ENCODE peak calls at places on chromosomes 1 and 21, in seven cellular contexts. R is pancreas, N is lung, G is SK-N-SH, Q is HAP-1, C is body of pancreas, E is colonic mucosa. M is an unnamed sample. For H3K4me1, the result is how much of the 10 kb centered on the place peaks cover.

GRCh38 chr1:47208374-47208850 is 18.6 kb upstream of the PDZK1IP1 start:
- DNase-seq in N (no peak), E (no peak), G (no peak), C (no peak), R (no peak), Q (peak), M (no peak)

GRCh38 chr21:41950941-41951408 is 2.8 kb downstream of the C2CD2 start:
- DNase-seq in R (no peak), Q (peak), N (no peak), E (no peak), G (no peak), C (no peak), M (no peak)

GRCh38 chr1:29651684-29652665 is 415.7 kb downstream of the PTPRU start:
- DNase-seq in R (no peak), E (peak), G (peak), N (no peak), C (no peak), Q (no peak), M (no peak)

GRCh38 chr1:235610157-235610556 is 39.4 kb downstream of the GNG4 start:
- DNase-seq in G (no peak), C (no peak), E (no peak), N (no peak), Q (no peak), R (no peak), M (no peak)

GRCh38 chr1:236854602-236854978 is 59.5 kb downstream of the MTR start:
- DNase-seq in R (no peak), E (no peak), G (no peak), N (no peak), C (no peak), Q (peak), M (no peak)

GRCh38 chr1:31736675-31737074 is 27.5 kb downstream of the ADGRB2 start:
- DNase-seq in E (peak), N (no peak), G (no peak), C (peak), R (peak), Q (no peak), M (peak)

GRCh38 chr1:110003747-110004428 is 19.3 kb downstream of the AHCYL1 start:
- DNase-seq in Q (peak), R (no peak), G (no peak), N (peak), C (peak), E (peak), M (no peak)

GRCh38 chr1:170927955-170928850 is 7.1 kb upstream of the MROH9 start:
- DNase-seq in Q (peak), N (no peak), R (no peak), E (no peak), C (no peak), G (no peak), M (no peak)

GRCh38 chr1:154427173-154428139 is 22.3 kb downstream of the IL6R start:
- DNase-seq in G (no peak), R (no peak), C (peak), E (peak), N (no peak), Q (no peak), M (no peak)

GRCh38 chr1:200977071-200977754 is 46.3 kb downstream of the KIF21B start:
- DNase-seq in R (no peak), G (no peak), N (no peak), Q (no peak), C (no peak), E (no peak), M (no peak)

GRCh38 chr1:227427411-227427810 is 109.1 kb upstream of the CDC42BPA start:
- DNase-seq in R (no peak), N (no peak), Q (no peak), C (no peak), G (no peak), E (no peak), M (no peak)

GRCh38 chr1:187471555-187471954 is 642.8 kb downstream of the PLA2G4A start:
- DNase-seq in C (no peak), E (no peak), G (no peak), Q (peak), N (no peak), R (no peak), M (no peak)

GRCh38 chr1:226809785-226810571 is 60.4 kb upstream of the PSEN2 start:
- DNase-seq in G (no peak), R (no peak), E (no peak), N (no peak), Q (no peak), C (no peak), M (no peak)

GRCh38 chr1:111906816-111907215 is 82.7 kb downstream of the KCND3 start:
- DNase-seq in E (no peak), R (no peak), G (no peak), C (no peak), N (no peak), Q (no peak), M (no peak)

GRCh38 chr1:203520315-203520714 is 26.4 kb downstream of the OPTC start:
- DNase-seq in E (no peak), R (no peak), Q (no peak), G (no peak), C (no peak), N (no peak), M (no peak)

GRCh38 chr1:56434025-56434424 is 145.3 kb downstream of the PLPP3 start:
- DNase-seq in E (no peak), N (no peak), C (no peak), Q (no peak), G (no peak), R (no peak), M (no peak)

GRCh38 chr1:244672961-244673695 is 20.2 kb downstream of the DESI2 start:
- DNase-seq in R (no peak), C (no peak), Q (no peak), E (no peak), N (no peak), G (peak), M (no peak)

GRCh38 chr1:174837386-174837785 is 162.4 kb upstream of the CACYBP start:
- DNase-seq in Q (no peak), R (no peak), G (no peak), E (no peak), C (no peak), N (no peak), M (no peak)

GRCh38 chr21:14591277-14591876 is 45.3 kb upstream of the SAMSN1 start:
- DNase-seq in R (no peak), G (no peak), N (no peak), C (no peak), Q (no peak), E (no peak), M (no peak)

GRCh38 chr1:25130895-25131294 is 101.4 kb downstream of the SYF2 start:
- DNase-seq in C (no peak), G (no peak), Q (no peak), N (no peak), R (no peak), E (no peak), M (no peak)

GRCh38 chr1:167066333-167067122 is 23.6 kb downstream of the GPA33 start:
- DNase-seq in E (peak), R (peak), C (peak), N (peak), Q (peak), G (peak), M (peak)

GRCh38 chr1:29197590-29197924 is 15.9 kb upstream of the SRSF4 start:
- DNase-seq in Q (peak), N (peak), R (no peak), C (peak), E (peak), G (peak), M (peak)

GRCh38 chr1:65725064-65725463 is 67.6 kb upstream of the PDE4B start:
- DNase-seq in R (no peak), G (no peak), C (no peak), Q (no peak), N (no peak), E (no peak), M (no peak)

GRCh38 chr21:45615145-45615711 is 28.3 kb upstream of the PCBP3 start:
- DNase-seq in Q (no peak), R (no peak), C (peak), N (no peak), E (peak), G (peak), M (peak)

GRCh38 chr1:222928212-222928611 is 113.4 kb downstream of the DISP1 start:
- DNase-seq in G (peak), Q (no peak), R (peak), E (peak), C (peak), N (peak), M (no peak)

GRCh38 chr1:165717918-165718515 is 19.7 kb upstream of the ALDH9A1 start:
- DNase-seq in R (no peak), E (peak), C (peak), G (peak), N (no peak), Q (peak), M (peak)

GRCh38 chr21:34974162-34974981 is 74.7 kb downstream of the RUNX1 start:
- DNase-seq in C (no peak), N (no peak), R (no peak), G (no peak), E (no peak), Q (no peak), M (peak)

GRCh38 chr1:227174136-227174535 is 144.2 kb downstream of the CDC42BPA start:
- DNase-seq in R (no peak), E (no peak), C (no peak), Q (no peak), N (no peak), G (no peak), M (no peak)

GRCh38 chr1:185074307-185074706 is 28.9 kb downstream of the RNF2 start:
- DNase-seq in Q (no peak), E (no peak), G (no peak), N (no peak), R (no peak), C (no peak), M (no peak)

GRCh38 chr1:180530501-180530900 is 28.1 kb upstream of the ACBD6 start:
- DNase-seq in N (peak), R (no peak), G (no peak), E (peak), Q (no peak), C (peak), M (no peak)

GRCh38 chr1:115402753-115403184 is 64.7 kb upstream of the NGF start:
- DNase-seq in N (no peak), G (no peak), Q (no peak), E (no peak), R (no peak), C (no peak), M (no peak)

GRCh38 chr1:43317817-43318471 is 17.2 kb downstream of the TIE1 start:
- DNase-seq in E (no peak), R (no peak), Q (no peak), N (no peak), G (no peak), C (no peak), M (no peak)

GRCh38 chr21:46111857-46112730 is 14.2 kb downstream of the COL6A2 start:
- DNase-seq in N (no peak), G (peak), R (peak), E (no peak), C (no peak), Q (no peak), M (peak)

GRCh38 chr1:12166834-12167492 is at the start of gene TNFRSF1B:
- DNase-seq in E (peak), G (peak), Q (peak), C (peak), N (peak), R (no peak), M (peak)

GRCh38 chr1:60903591-60903990 is 178.8 kb upstream of the NFIA start:
- DNase-seq in N (no peak), C (no peak), R (peak), G (peak), E (no peak), Q (no peak), M (no peak)

GRCh38 chr1:39727221-39727931 is 11.3 kb upstream of the PPIE start:
- DNase-seq in G (no peak), R (no peak), C (no peak), E (no peak), Q (no peak), N (peak), M (no peak)

GRCh38 chr1:24393892-24394291 is 19.7 kb downstream of the STPG1 start:
- DNase-seq in N (peak), C (no peak), E (peak), Q (no peak), G (no peak), R (no peak), M (no peak)

GRCh38 chr1:59058681-59059441 is 238.0 kb upstream of the FGGY start:
- DNase-seq in N (no peak), R (no peak), E (no peak), G (no peak), Q (no peak), C (peak), M (no peak)

DNA sequence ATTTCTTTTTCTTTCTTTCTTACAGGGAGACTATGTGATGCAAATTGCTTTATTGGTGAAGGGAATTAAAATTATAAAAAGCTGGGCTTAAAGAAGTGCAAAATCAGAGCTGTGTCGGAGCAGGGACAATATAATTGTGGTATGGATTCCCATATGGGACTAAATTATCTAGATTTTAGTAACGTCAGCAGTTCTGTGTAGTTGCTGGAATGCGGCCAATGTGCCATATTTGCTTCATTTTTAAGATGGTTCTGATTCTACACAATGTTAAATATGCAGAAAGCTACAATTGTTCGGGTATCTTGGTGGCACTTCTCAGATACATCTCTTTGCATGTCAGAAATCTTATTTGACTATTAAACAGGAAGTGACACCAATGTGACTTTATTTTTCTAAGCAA is 288.5 kb upstream of the ADGRL2 start:
- DNase-seq in G (peak), R (no peak), E (no peak), N (no peak), Q (peak), C (no peak), M (no peak)
- H3K4me1 ChIP-seq in G (under half), R (under half), E (under half), N (under half), Q (half or more), C (under half), M (under half)

DNA sequence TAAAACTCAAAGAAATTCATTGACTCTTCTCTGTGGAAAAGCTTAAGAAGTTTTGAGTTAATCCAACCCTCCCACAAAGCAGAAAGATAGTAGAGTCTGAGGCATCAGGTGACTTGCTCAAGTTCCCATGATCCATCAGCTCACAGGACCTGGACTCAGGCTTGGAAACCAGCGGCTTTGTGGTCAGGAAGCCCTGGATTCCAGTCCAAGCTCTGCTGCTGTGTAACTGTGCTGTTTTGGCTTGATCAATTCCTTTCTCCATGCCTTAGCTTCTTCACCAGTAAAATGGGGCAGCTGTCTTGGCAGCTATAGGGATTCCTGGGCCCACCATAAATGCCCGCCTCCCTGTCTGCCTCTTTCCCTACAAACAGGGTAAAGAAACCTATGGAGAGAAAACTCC is 180.2 kb downstream of the HIVEP3 start:
- DNase-seq in R (no peak), G (no peak), C (no peak), N (no peak), Q (no peak), E (no peak), M (no peak)
- H3K4me3 ChIP-seq in R (no peak), G (no peak), C (no peak), N (no peak), Q (no peak), E (no peak), M (peak)

GRCh38 chr1:229252228-229252984 is 18.5 kb upstream of the RAB4A start:
- DNase-seq in R (no peak), C (no peak), N (no peak), Q (no peak), E (no peak), G (no peak), M (no peak)

GRCh38 chr1:229258851-229259110 is 12.1 kb upstream of the RAB4A start:
- DNase-seq in R (no peak), E (no peak), N (no peak), C (no peak), G (no peak), Q (no peak), M (no peak)

GRCh38 chr1:229253170-229253974 is 17.5 kb upstream of the RAB4A start:
- DNase-seq in Q (no peak), N (no peak), G (peak), E (no peak), C (peak), R (no peak), M (peak)

GRCh38 chr1:229258031-229258850 is 12.7 kb upstream of the RAB4A start:
- DNase-seq in R (no peak), E (peak), C (peak), G (peak), Q (peak), N (peak), M (peak)

GRCh38 chr1:229254910-229255541 is 15.9 kb upstream of the RAB4A start:
- DNase-seq in G (peak), C (peak), Q (no peak), R (no peak), E (no peak), N (no peak), M (no peak)
- H3K4me1 ChIP-seq in G (under half), C (under half), Q (under half), R (under half), E (under half), N (under half), M (under half)

GRCh38 chr1:202155478-202156021 is 4.9 kb downstream of the PTPN7 start:
- DNase-seq in R (no peak), E (peak), N (peak), G (peak), Q (no peak), C (peak), M (no peak)
- H3K4me3 ChIP-seq in R (no peak), E (no peak), N (no peak), G (no peak), Q (no peak), C (no peak), M (no peak)

DNA sequence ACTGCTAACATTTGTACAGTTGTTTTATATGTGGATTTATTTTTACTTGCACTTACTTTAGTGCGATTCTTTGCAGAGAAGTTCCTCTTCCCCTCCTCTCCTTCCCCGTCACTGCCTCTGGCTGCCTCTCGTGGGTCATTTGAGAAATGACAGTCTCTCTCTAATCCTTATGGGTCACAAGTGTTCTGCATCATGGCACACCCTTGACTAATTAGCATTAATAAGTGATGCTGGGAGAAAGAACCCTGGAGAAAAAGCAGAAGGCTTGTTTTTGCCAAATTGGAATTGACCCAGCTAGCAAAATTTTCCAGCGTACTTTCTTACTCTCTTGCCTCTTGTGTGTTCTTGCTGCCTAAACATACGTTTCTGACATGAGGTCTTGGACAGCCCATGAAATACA is 301.2 kb downstream of the DUSP10 start:
- DNase-seq in Q (no peak), E (no peak), R (no peak), C (no peak), G (no peak), N (no peak), M (no peak)
- H3K4me1 ChIP-seq in Q (under half), E (under half), R (under half), C (under half), G (under half), N (under half), M (under half)

GRCh38 chr1:239456788-239457187 is 70.4 kb downstream of the CHRM3 start:
- DNase-seq in G (no peak), R (no peak), C (no peak), E (no peak), N (no peak), Q (no peak), M (no peak)

GRCh38 chr1:239455743-239456142 is 69.4 kb downstream of the CHRM3 start:
- DNase-seq in N (no peak), R (no peak), Q (no peak), C (no peak), E (no peak), G (no peak), M (no peak)

GRCh38 chr1:239457491-239458488 is 71.4 kb downstream of the CHRM3 start:
- DNase-seq in N (no peak), Q (no peak), G (no peak), C (no peak), R (no peak), E (no peak), M (no peak)
- H3K4me3 ChIP-seq in N (no peak), Q (no peak), G (no peak), C (no peak), R (no peak), E (no peak), M (no peak)